ENCODE peak calls at places on chromosomes 6 and 20, in five cellular contexts. W, F, O, J and U are unnamed samples.

GRCh38 chr6:73236147-73236750 is 11.0 kb upstream of the KHDC1L start:
- DNase-seq in W (peak; percentile 91), F (peak; percentile 61), O (peak; percentile 83), J (no peak), U (peak; percentile 83)

GRCh38 chr6:109073344-109074235 is 21.1 kb downstream of the SESN1 start:
- DNase-seq in W (peak; percentile 86), F (peak; percentile 78), O (peak; percentile 87), J (no peak), U (peak; percentile 87)

GRCh38 chr20:56755201-56755600 is 126.1 kb downstream of the TFAP2C start:
- DNase-seq in W (no peak), F (no peak), O (no peak), J (no peak), U (no peak)

GRCh38 chr20:25022680-25023079 is 30.1 kb upstream of the APMAP start:
- DNase-seq in W (no peak), F (no peak), O (no peak), J (no peak), U (no peak)

GRCh38 chr6:109239192-109239917 is 142.9 kb downstream of the CD164 start:
- DNase-seq in W (no peak), F (no peak), O (peak; percentile 23), J (no peak), U (peak; percentile 25)

GRCh38 chr6:88933521-88933920 is 29.9 kb downstream of the RNGTT start:
- DNase-seq in W (no peak), F (no peak), O (no peak), J (no peak), U (no peak)

GRCh38 chr20:63846128-63846771 is 15.0 kb upstream of the ABHD16B start:
- DNase-seq in W (peak; percentile 47), F (no peak), O (peak; percentile 68), J (peak; percentile 91), U (peak; percentile 61)

GRCh38 chr6:155372256-155372655 is 58.0 kb upstream of the TFB1M start:
- DNase-seq in W (no peak), F (no peak), O (no peak), J (no peak), U (no peak)

GRCh38 chr6:80767808-80768207 is 661.3 kb downstream of the BCKDHB start:
- DNase-seq in W (peak; percentile 89), F (peak; percentile 84), O (peak; percentile 65), J (peak; percentile 55), U (peak; percentile 81)

GRCh38 chr6:135258970-135259369 is 77.9 kb downstream of the MYB start:
- DNase-seq in W (no peak), F (no peak), O (no peak), J (no peak), U (no peak)

GRCh38 chr6:21523652-21524051 is 69.9 kb upstream of the SOX4 start:
- DNase-seq in W (no peak), F (no peak), O (no peak), J (no peak), U (no peak)

GRCh38 chr6:90393232-90393884 is 96.7 kb upstream of the BACH2 start:
- DNase-seq in W (peak; percentile 83), F (peak; percentile 72), O (peak; percentile 73), J (no peak), U (peak; percentile 84)

GRCh38 chr6:87722831-87723726 is 21.0 kb upstream of the AKIRIN2 start:
- DNase-seq in W (peak; percentile 98), F (peak; percentile 98), O (peak; percentile 95), J (peak; percentile 70), U (peak; percentile 93)

GRCh38 chr6:105545947-105546710 is 143.2 kb upstream of the PREP start:
- DNase-seq in W (peak; percentile 3), F (no peak), O (peak; percentile 59), J (no peak), U (peak; percentile 41)

GRCh38 chr20:30595698-30596097 is 661.8 kb upstream of the DEFB115 start:
- DNase-seq in W (no peak), F (no peak), O (no peak), J (no peak), U (no peak)

GRCh38 chr6:16344756-16345155 is 106.4 kb downstream of the GMPR start:
- DNase-seq in W (peak; percentile 86), F (peak; percentile 60), O (peak; percentile 62), J (no peak), U (peak; percentile 93)

GRCh38 chr6:28768187-28768913 is 155.4 kb downstream of the TRIM27 start:
- DNase-seq in W (no peak), F (no peak), O (no peak), J (no peak), U (no peak)

GRCh38 chr6:28771401-28772267 is 152.2 kb downstream of the TRIM27 start:
- DNase-seq in W (no peak), F (no peak), O (no peak), J (no peak), U (no peak)

GRCh38 chr6:28770732-28771131 is 153.1 kb downstream of the TRIM27 start:
- DNase-seq in W (no peak), F (no peak), O (no peak), J (no peak), U (no peak)

GRCh38 chr6:28767691-28768090 is 156.1 kb downstream of the TRIM27 start:
- DNase-seq in W (no peak), F (no peak), O (no peak), J (no peak), U (no peak)

GRCh38 chr6:28769626-28770402 is 154.0 kb downstream of the TRIM27 start:
- DNase-seq in W (peak; percentile 14), F (peak; percentile 55), O (peak; percentile 16), J (no peak), U (peak; percentile 53)
- TF ChIP-seq CTCF in W (no peak), F (peak; percentile 16), O (peak; percentile 7), J (no peak), U (peak; percentile 28)

DNA sequence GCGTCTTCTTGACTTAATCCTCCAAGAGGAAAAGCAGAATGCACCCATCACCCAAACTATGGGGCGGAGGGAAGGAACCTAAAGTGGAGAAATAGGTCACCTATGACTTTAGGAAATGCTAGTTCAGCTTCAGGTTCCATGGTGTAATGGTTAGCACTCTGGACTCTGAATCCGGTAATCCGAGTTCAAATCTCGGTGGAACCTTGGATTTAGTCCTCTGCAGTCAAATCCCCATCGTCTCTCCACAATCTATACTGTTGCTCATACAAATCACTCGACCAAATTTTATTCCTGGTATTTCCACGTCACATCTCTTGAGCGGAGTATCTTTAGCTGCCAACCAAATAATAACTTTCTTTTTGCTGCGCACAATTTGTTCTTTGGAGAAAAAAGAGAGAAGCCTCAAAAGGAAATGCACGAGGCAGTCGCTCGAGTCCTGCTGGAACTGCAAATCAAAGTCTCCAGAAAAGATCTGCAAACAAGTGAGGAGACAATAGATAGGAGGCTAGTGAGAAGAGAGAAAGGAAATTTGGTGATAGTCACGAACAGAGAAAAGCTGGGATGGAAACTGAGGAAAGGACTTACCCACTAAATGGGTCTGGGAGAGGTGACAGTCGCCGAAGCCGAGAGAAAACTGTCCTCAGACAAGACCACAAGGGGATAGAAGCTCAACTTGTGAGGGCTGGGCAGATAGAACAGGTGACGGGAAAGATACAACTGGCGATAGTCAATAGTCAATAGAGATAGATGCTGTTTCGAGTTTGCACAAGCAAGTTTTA is 16.6 kb downstream of the POM121L2 start:
- DNase-seq in W (peak; percentile 66), F (peak; percentile 64), O (peak; percentile 65), J (no peak), U (peak; percentile 83)
- H3K4me3 ChIP-seq in W (peak overlapping the region; percentile 70), F (peak overlapping the region; percentile 43), O (peak overlapping the region; percentile 60), J (no peak overlapping the region), U (peak overlapping the region; percentile 51)

GRCh38 chr6:143457563-143458359 is 7.2 kb downstream of the PEX3 start:
- DNase-seq in W (peak; percentile 8), F (peak; percentile 8), O (peak; percentile 8), J (no peak), U (peak; percentile 43)
- TF ChIP-seq CTCF in W (no peak), F (no peak), O (no peak), J (no peak), U (no peak)

GRCh38 chr6:12270551-12271228 is 19.5 kb upstream of the EDN1 start:
- DNase-seq in W (no peak), F (no peak), O (no peak), J (no peak), U (peak; percentile 25)

GRCh38 chr6:12271997-12272396 is 18.2 kb upstream of the EDN1 start:
- DNase-seq in W (no peak), F (no peak), O (no peak), J (no peak), U (no peak)

GRCh38 chr6:12269100-12269499 is 21.1 kb upstream of the EDN1 start:
- DNase-seq in W (no peak), F (no peak), O (no peak), J (no peak), U (no peak)

GRCh38 chr6:12275084-12275483 is 15.1 kb upstream of the EDN1 start:
- DNase-seq in W (no peak), F (no peak), O (no peak), J (no peak), U (peak; percentile 34)

DNA sequence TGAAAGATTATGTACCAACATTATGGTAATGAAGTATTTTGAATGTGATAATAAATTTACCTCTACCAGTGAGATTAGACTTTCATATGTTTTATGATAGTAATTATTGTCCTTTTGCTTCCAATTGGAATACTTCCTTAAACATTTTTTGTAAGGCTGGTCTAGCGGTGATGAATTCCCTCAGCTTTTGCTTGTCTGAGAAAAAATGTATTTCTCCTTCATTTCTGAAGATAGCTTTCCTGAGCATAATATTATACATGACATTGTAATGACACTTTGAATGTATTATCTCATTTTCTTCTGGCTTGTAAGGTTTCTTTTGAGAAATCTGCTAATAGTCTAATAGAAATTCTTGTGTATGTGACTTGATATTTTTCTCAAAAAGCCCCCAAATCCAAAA is 18.6 kb upstream of the EDN1 start:
- DNase-seq in W (no peak), F (no peak), O (no peak), J (no peak), U (no peak)
- H3K4me3 ChIP-seq in W (no peak overlapping the region), F (no peak overlapping the region), O (no peak overlapping the region), J (no peak overlapping the region), U (no peak overlapping the region)

GRCh38 chr6:39792501-39793450 is 600 bp downstream of the DAAM2 start:
- DNase-seq in W (peak; percentile 24), F (no peak), O (no peak), J (peak; percentile 66), U (no peak)

GRCh38 chr6:39793528-39793927 is 1.4 kb downstream of the DAAM2 start:
- DNase-seq in W (no peak), F (no peak), O (no peak), J (no peak), U (no peak)

GRCh38 chr6:39791850-39792500 is at the start of gene DAAM2:
- DNase-seq in W (peak; percentile 49), F (peak; percentile 42), O (peak; percentile 75), J (peak; percentile 85), U (peak; percentile 43)

GRCh38 chr6:39790772-39791171 is 1.4 kb upstream of the DAAM2 start:
- DNase-seq in W (peak; percentile 59), F (peak; percentile 14), O (no peak), J (no peak), U (no peak)

DNA sequence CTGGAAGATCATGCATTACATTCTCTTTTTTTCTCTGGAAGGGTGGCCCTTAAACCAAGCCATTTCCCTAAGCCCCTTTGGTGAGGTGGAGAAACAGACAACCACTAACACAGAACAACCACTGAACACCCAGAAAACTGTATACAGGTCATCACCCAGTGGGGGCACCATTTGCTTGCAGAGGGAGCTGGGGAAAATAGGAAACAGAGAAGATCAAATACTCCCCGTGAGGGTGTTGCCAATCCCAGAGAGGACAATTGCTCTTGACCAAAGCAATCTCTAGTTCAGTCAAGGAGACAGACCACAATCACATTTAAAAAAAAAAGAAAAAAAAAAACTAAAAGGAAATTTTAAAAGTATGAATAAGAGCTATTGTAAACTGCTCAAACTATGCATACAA is 865 bp upstream of the DAAM2 start:
- DNase-seq in W (peak; percentile 35), F (peak; percentile 12), O (peak; percentile 41), J (no peak), U (no peak)
- TF ChIP-seq CTCF in W (peak; percentile 32), F (peak; percentile 24), O (peak; percentile 25), J (no peak), U (peak; percentile 38)